ENCODE peak calls at places on chromosome 4, in six cellular contexts. I, L, H, C, T and V are unnamed samples.

GRCh38 chr4:154416183-154416543 is 75.4 kb downstream of the DCHS2 start:
- DNase-seq in I (no peak), L (no peak), H (no peak), C (peak; percentile 86), T (no peak), V (no peak)

GRCh38 chr4:67892253-67892652 is 8.5 kb upstream of the TMPRSS11D start:
- DNase-seq in I (no peak), L (no peak), H (no peak), C (no peak), T (no peak), V (no peak)

GRCh38 chr4:53764761-53765490 is 173.6 kb upstream of the LNX1 start:
- DNase-seq in I (no peak), L (no peak), H (no peak), C (no peak), T (no peak), V (no peak)

GRCh38 chr4:101067383-101067782 is 279.9 kb downstream of the PPP3CA start:
- DNase-seq in I (no peak), L (no peak), H (no peak), C (no peak), T (no peak), V (no peak)

GRCh38 chr4:124167602-124168001 is 544.9 kb downstream of the ANKRD50 start:
- DNase-seq in I (no peak), L (no peak), H (no peak), C (no peak), T (no peak), V (no peak)

GRCh38 chr4:163251204-163251603 is 81.2 kb downstream of the NPY1R start:
- DNase-seq in I (no peak), L (no peak), H (no peak), C (peak; percentile 56), T (no peak), V (no peak)

GRCh38 chr4:152784490-152785195 is 4.9 kb downstream of the ARFIP1 start:
- DNase-seq in I (no peak), L (no peak), H (no peak), C (peak; percentile 60), T (no peak), V (no peak)

GRCh38 chr4:114077610-114078009 is 98.2 kb upstream of the ARSJ start:
- DNase-seq in I (no peak), L (no peak), H (no peak), C (no peak), T (no peak), V (no peak)

GRCh38 chr4:168866635-168867034 is 143.4 kb downstream of the CBR4 start:
- DNase-seq in I (no peak), L (no peak), H (no peak), C (no peak), T (no peak), V (no peak)

GRCh38 chr4:78704981-78705757 is 71.0 kb upstream of the BMP2K start:
- DNase-seq in I (no peak), L (no peak), H (no peak), C (no peak), T (no peak), V (no peak)